ENCODE peak calls at places on chromosomes 6 and 20, in four cellular contexts. One of them, this sample, is unnamed.

GRCh38 chr6:30000156-30000791 is 57.9 kb downstream of the HLA-A start:
- DNase-seq in dorsolateral prefrontal cortex: no peak
- DNase-seq in NCI-H1417 treated with DMSO at 0.1 percent for 48 hours: no peak
- DNase-seq in GM06990: no peak
- DNase-seq in this sample: no peak

GRCh38 chr20:8398289-8399051 is 266.4 kb downstream of the PLCB1 start:
- DNase-seq in NCI-H1417 treated with DMSO at 0.1 percent for 48 hours: no peak
- DNase-seq in dorsolateral prefrontal cortex: no peak
- DNase-seq in GM06990: no peak
- DNase-seq in this sample: no peak

GRCh38 chr6:3204921-3205320 is 22.5 kb downstream of the TUBB2B start:
- DNase-seq in NCI-H1417 treated with DMSO at 0.1 percent for 48 hours: no peak
- DNase-seq in GM06990: no peak
- DNase-seq in dorsolateral prefrontal cortex: no peak
- DNase-seq in this sample: no peak

GRCh38 chr20:32458061-32458836 is 100.1 kb downstream of the ASXL1 start:
- DNase-seq in NCI-H1417 treated with DMSO at 0.1 percent for 48 hours: no peak
- DNase-seq in dorsolateral prefrontal cortex: no peak
- DNase-seq in GM06990: no peak
- DNase-seq in this sample: no peak

GRCh38 chr6:134229520-134229919 is 88.4 kb downstream of the SGK1 start:
- DNase-seq in GM06990: no peak
- DNase-seq in dorsolateral prefrontal cortex: no peak
- DNase-seq in NCI-H1417 treated with DMSO at 0.1 percent for 48 hours: no peak
- DNase-seq in this sample: no peak

GRCh38 chr20:53660947-53661381 is 67.3 kb upstream of the ZNF217 start:
- DNase-seq in NCI-H1417 treated with DMSO at 0.1 percent for 48 hours: no peak
- DNase-seq in GM06990: peak; percentile 48
- DNase-seq in dorsolateral prefrontal cortex: no peak
- DNase-seq in this sample: no peak

GRCh38 chr20:59938696-59939051 is 1.4 kb downstream of the PPP1R3D start:
- DNase-seq in dorsolateral prefrontal cortex: no peak
- DNase-seq in NCI-H1417 treated with DMSO at 0.1 percent for 48 hours: no peak
- DNase-seq in GM06990: no peak
- DNase-seq in this sample: no peak

GRCh38 chr6:49913656-49914055 is 47.3 kb upstream of the CRISP1 start:
- DNase-seq in dorsolateral prefrontal cortex: no peak
- DNase-seq in GM06990: no peak
- DNase-seq in NCI-H1417 treated with DMSO at 0.1 percent for 48 hours: peak; percentile 14
- DNase-seq in this sample: no peak

GRCh38 chr20:59611286-59611685 is 6.9 kb downstream of the PHACTR3 start:
- DNase-seq in dorsolateral prefrontal cortex: peak; percentile 70
- DNase-seq in GM06990: no peak
- DNase-seq in NCI-H1417 treated with DMSO at 0.1 percent for 48 hours: no peak
- DNase-seq in this sample: no peak

GRCh38 chr20:8788831-8789230 is 280.1 kb upstream of the PLCB4 start:
- DNase-seq in GM06990: no peak
- DNase-seq in dorsolateral prefrontal cortex: no peak
- DNase-seq in NCI-H1417 treated with DMSO at 0.1 percent for 48 hours: no peak
- DNase-seq in this sample: no peak

GRCh38 chr20:45341939-45342862 is 6.0 kb downstream of the SDC4 start:
- DNase-seq in GM06990: no peak
- DNase-seq in dorsolateral prefrontal cortex: peak; percentile 45
- DNase-seq in NCI-H1417 treated with DMSO at 0.1 percent for 48 hours: no peak
- DNase-seq in this sample: peak; percentile 75

GRCh38 chr20:31593221-31594001 is 11.7 kb upstream of the ID1 start:
- DNase-seq in dorsolateral prefrontal cortex: no peak
- DNase-seq in NCI-H1417 treated with DMSO at 0.1 percent for 48 hours: no peak
- DNase-seq in GM06990: no peak
- DNase-seq in this sample: no peak

GRCh38 chr6:6905961-6906518 is 201.7 kb upstream of the RREB1 start:
- DNase-seq in GM06990: no peak
- DNase-seq in NCI-H1417 treated with DMSO at 0.1 percent for 48 hours: no peak
- DNase-seq in dorsolateral prefrontal cortex: no peak
- DNase-seq in this sample: no peak

GRCh38 chr6:28489366-28490190 is 26.0 kb downstream of the GPX6 start:
- DNase-seq in dorsolateral prefrontal cortex: peak; percentile 8
- DNase-seq in NCI-H1417 treated with DMSO at 0.1 percent for 48 hours: no peak
- DNase-seq in GM06990: peak; percentile 79
- DNase-seq in this sample: no peak

This sample was measured in substantia nigra.